ENCODE peak calls at places on chromosomes 7 and 10, in seven cellular contexts. I is activated CD8-positive, alpha-beta T cell treated with anti-CD3 and anti-CD28 coated beads for 36 hours; K is body of pancreas; H is A549; G is NB4; Z is left lung; L is foreskin fibroblast. U is an unnamed sample.

GRCh38 chr10:84138478-84139125 is 707 bp upstream of the GHITM start:
- DNase-seq in I (peak; percentile 65), K (peak; percentile 21), H (peak; percentile 39), G (no peak), Z (no peak), L (no peak), U (peak; percentile 12)

GRCh38 chr7:108188724-108189123 is 58.6 kb upstream of the LAMB4 start:
- DNase-seq in I (no peak), K (no peak), H (no peak), G (no peak), Z (no peak), L (no peak), U (no peak)

GRCh38 chr7:54729096-54729495 is 29.9 kb downstream of the SEC61G start:
- DNase-seq in I (no peak), K (no peak), H (no peak), G (no peak), Z (no peak), L (no peak), U (no peak)

GRCh38 chr10:106395061-106395749 is 769.3 kb downstream of the SORCS1 start:
- DNase-seq in I (no peak), K (no peak), H (no peak), G (peak; percentile 42), Z (no peak), L (no peak), U (no peak)

GRCh38 chr7:101058355-101058754 is 26.9 kb upstream of the TRIM56 start:
- DNase-seq in I (peak; percentile 61), K (peak; percentile 55), H (peak; percentile 43), G (peak; percentile 74), Z (peak; percentile 45), L (peak; percentile 76), U (peak; percentile 20)

GRCh38 chr10:14185501-14186045 is 145.2 kb downstream of the FRMD4A start:
- DNase-seq in I (peak; percentile 79), K (no peak), H (no peak), G (peak; percentile 77), Z (no peak), L (peak; percentile 7), U (no peak)

GRCh38 chr7:138064856-138065357 is 11.4 kb upstream of the AKR1D1 start:
- DNase-seq in I (no peak), K (no peak), H (no peak), G (no peak), Z (no peak), L (peak; percentile 14), U (no peak)

GRCh38 chr7:104584620-104585019 is 256.2 kb downstream of the LHFPL3 start:
- DNase-seq in I (no peak), K (no peak), H (no peak), G (no peak), Z (no peak), L (no peak), U (no peak)

GRCh38 chr7:115475774-115476407 is 554.0 kb downstream of the MDFIC start:
- DNase-seq in I (peak; percentile 28), K (no peak), H (no peak), G (peak; percentile 19), Z (no peak), L (peak; percentile 35), U (no peak)

GRCh38 chr7:111098011-111098925 is 7.3 kb downstream of the LRRN3 start:
- DNase-seq in I (peak; percentile 76), K (no peak), H (no peak), G (peak; percentile 52), Z (no peak), L (peak; percentile 57), U (peak; percentile 35)

GRCh38 chr10:29317027-29317420 is 28.2 kb downstream of the LYZL1 start:
- DNase-seq in I (no peak), K (no peak), H (no peak), G (peak; percentile 23), Z (no peak), L (no peak), U (no peak)

GRCh38 chr7:127844165-127844564 is 187.1 kb downstream of the LRRC4 start:
- DNase-seq in I (no peak), K (no peak), H (no peak), G (no peak), Z (no peak), L (no peak), U (no peak)

GRCh38 chr10:68700193-68700592 is 20.8 kb upstream of the CCAR1 start:
- DNase-seq in I (no peak), K (no peak), H (no peak), G (no peak), Z (no peak), L (no peak), U (no peak)

GRCh38 chr10:31961675-31962074 is 33.0 kb upstream of the ARHGAP12 start:
- DNase-seq in I (peak; percentile 11), K (no peak), H (peak; percentile 33), G (peak; percentile 92), Z (no peak), L (peak; percentile 89), U (no peak)

GRCh38 chr10:46277840-46278239 is 9.0 kb upstream of the ANTXRL start:
- DNase-seq in I (no peak), K (no peak), H (no peak), G (no peak), Z (no peak), L (no peak), U (no peak)

GRCh38 chr7:98091523-98091922 is 15.1 kb upstream of the LMTK2 start:
- DNase-seq in I (no peak), K (no peak), H (no peak), G (no peak), Z (no peak), L (no peak), U (no peak)

GRCh38 chr10:73868655-73869195 is 5.6 kb downstream of the CAMK2G start:
- DNase-seq in I (no peak), K (no peak), H (no peak), G (no peak), Z (no peak), L (no peak), U (no peak)
- TF ChIP-seq CTCF in I (no peak), K (no peak), H (no peak), G (no peak), Z (no peak), L (no peak), U (no peak)

GRCh38 chr10:20858292-20859124 is 38.6 kb downstream of the NEBL start:
- DNase-seq in I (no peak), K (no peak), H (no peak), G (peak; percentile 22), Z (no peak), L (peak; percentile 56), U (no peak)

GRCh38 chr10:20853276-20853675 is 43.8 kb downstream of the NEBL start:
- DNase-seq in I (no peak), K (no peak), H (no peak), G (no peak), Z (no peak), L (no peak), U (no peak)

GRCh38 chr10:20856484-20856883 is 40.6 kb downstream of the NEBL start:
- DNase-seq in I (no peak), K (no peak), H (no peak), G (no peak), Z (no peak), L (no peak), U (no peak)

GRCh38 chr10:20852303-20852702 is 44.8 kb downstream of the NEBL start:
- DNase-seq in I (no peak), K (no peak), H (no peak), G (no peak), Z (no peak), L (no peak), U (no peak)

DNA sequence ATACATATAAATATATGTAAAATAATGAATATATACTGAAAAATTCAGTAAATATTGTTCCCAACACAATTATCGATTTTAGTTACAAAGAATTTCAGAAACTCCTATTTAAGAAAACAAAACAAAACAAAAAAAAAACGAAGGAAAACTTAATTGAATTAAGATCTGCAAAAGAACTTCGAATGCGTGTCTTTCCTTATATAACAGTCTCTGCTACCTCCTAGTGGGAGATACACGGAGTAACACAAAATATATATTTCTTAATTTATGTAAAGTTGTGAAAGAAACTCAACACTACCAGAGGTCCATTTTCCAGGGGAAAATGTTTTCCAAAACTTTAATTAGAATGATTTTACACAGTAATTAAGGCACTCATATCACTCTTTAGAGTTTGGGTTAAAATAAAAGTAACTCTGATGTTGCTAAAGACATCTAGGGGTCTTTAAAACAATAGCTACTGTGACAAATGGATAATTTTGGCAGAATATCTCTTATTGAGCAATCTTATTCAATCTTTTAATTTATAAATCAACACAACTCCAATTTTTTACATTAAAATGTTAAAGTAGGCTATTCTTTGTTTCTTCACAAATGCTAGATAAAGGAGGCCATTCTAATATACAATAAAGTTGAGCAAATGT is 41.6 kb downstream of the NEBL start:
- DNase-seq in I (no peak), K (no peak), H (no peak), G (peak; percentile 28), Z (no peak), L (peak; percentile 49), U (no peak)
- TF ChIP-seq CTCF in I (no peak), K (no peak), H (peak; percentile 56), G (no peak), Z (no peak), L (no peak), U (no peak)

GRCh38 chr7:154746551-154746950 is 256.4 kb downstream of the PAXIP1 start:
- DNase-seq in I (no peak), K (no peak), H (no peak), G (no peak), Z (no peak), L (no peak), U (no peak)

GRCh38 chr7:154741131-154741530 is 261.8 kb downstream of the PAXIP1 start:
- DNase-seq in I (no peak), K (no peak), H (no peak), G (no peak), Z (no peak), L (no peak), U (no peak)

GRCh38 chr7:154744861-154745258 is 258.1 kb downstream of the PAXIP1 start:
- DNase-seq in I (no peak), K (no peak), H (no peak), G (no peak), Z (no peak), L (no peak), U (no peak)

GRCh38 chr7:154743211-154743610 is 259.7 kb downstream of the PAXIP1 start:
- DNase-seq in I (no peak), K (no peak), H (no peak), G (no peak), Z (no peak), L (no peak), U (no peak)

GRCh38 chr7:154744226-154744860 is 258.6 kb downstream of the PAXIP1 start:
- DNase-seq in I (peak; percentile 46), K (peak; percentile 66), H (peak; percentile 60), G (peak; percentile 50), Z (no peak), L (no peak), U (peak; percentile 25)
- TF ChIP-seq CTCF in I (peak; percentile 81), K (peak; percentile 77), H (peak; percentile 53), G (peak; percentile 96), Z (peak; percentile 60), L (peak; percentile 39), U (peak; percentile 50)

DNA sequence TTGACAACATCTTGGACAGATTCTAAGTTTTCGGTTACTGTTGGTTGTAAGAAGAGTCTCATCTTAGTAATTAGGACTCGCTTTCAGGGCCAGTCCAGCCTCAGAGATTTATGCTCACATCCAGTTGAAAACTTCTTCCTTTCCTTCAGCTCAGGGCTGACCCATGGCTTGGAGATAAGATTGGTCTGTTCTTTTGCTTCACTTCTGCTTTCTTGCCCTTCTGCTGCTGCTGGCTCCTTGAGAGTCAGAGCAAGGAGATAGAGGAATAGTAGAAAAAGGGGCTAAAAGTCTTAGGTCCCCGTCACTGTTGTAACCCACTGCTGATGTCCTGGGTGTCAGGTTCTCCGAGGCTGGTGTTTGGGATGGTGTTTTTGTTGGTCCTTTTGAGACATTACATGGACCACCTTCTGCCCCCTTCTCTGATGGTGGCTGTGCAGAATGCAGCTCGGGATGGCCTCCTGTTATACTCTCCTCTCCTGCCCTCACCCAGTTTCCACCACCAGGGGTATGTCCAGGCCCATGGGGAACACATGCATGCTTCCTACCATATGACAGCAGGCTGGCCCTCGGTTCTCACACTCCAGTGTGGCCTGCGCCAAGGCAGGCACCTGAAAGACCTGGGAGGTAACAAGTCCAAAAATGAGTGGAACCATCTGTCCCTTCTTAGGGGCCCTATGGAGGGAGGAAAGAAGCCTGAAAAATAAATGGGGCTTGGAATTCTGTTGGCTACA is 67.8 kb upstream of the PCBD1 start:
- DNase-seq in I (no peak), K (no peak), H (peak; percentile 44), G (peak; percentile 23), Z (no peak), L (no peak), U (no peak)
- TF ChIP-seq CTCF in I (no peak), K (no peak), H (no peak), G (no peak), Z (no peak), L (no peak), U (no peak)